ENCODE peak calls at places on chromosomes 16 and 17, in five cellular contexts. P is heart right ventricle; Q is activated CD4-positive, alpha-beta T cell treated with anti-CD3 and anti-CD28 coated beads, Interleukin-2, amount 50 U/mL, for 48 hours; Z is SK-MEL-5; A is NCI-H774. M is an unnamed sample.

GRCh38 chr17:10149573-10150399 is 48.6 kb downstream of the GAS7 start:
- DNase-seq in Z (peak), A (no peak), Q (no peak), P (no peak), M (no peak)

GRCh38 chr16:2834968-2835367 is 4.9 kb downstream of the ZG16B start:
- DNase-seq in Z (no peak), A (no peak), Q (no peak), P (no peak), M (no peak)

GRCh38 chr17:4086041-4086483 is 56.8 kb downstream of the ZZEF1 start:
- DNase-seq in Q (no peak), Z (no peak), A (no peak), P (no peak), M (no peak)

GRCh38 chr17:73976147-73976546 is 227.3 kb upstream of the RPL38 start:
- DNase-seq in Z (no peak), Q (no peak), P (no peak), A (no peak), M (no peak)

GRCh38 chr17:72516772-72517399 is 396.1 kb downstream of the SOX9 start:
- DNase-seq in Z (no peak), P (no peak), Q (no peak), A (no peak), M (no peak)

GRCh38 chr17:81471804-81472456 is 40.7 kb downstream of the ACTG1 start:
- DNase-seq in Z (peak), Q (no peak), P (no peak), A (no peak), M (peak)

GRCh38 chr17:44733753-44734152 is 25.0 kb upstream of the ADAM11 start:
- DNase-seq in Z (peak), P (no peak), A (no peak), Q (no peak), M (peak)

GRCh38 chr17:4584125-4584834 is at the start of gene SMTNL2:
- DNase-seq in Z (peak), Q (peak), A (no peak), P (peak), M (no peak)

GRCh38 chr17:75128694-75129505 is 2.6 kb downstream of the NT5C start:
- DNase-seq in Q (no peak), P (no peak), A (no peak), Z (no peak), M (no peak)

GRCh38 chr16:15830832-15831451 is 25.9 kb downstream of the MYH11 start:
- DNase-seq in A (no peak), Q (no peak), Z (no peak), P (no peak), M (no peak)

GRCh38 chr17:18219016-18219415 is 6.4 kb upstream of the LLGL1 start:
- DNase-seq in Q (no peak), P (no peak), A (no peak), Z (no peak), M (no peak)

GRCh38 chr17:75246404-75246803 is 15.0 kb downstream of the GGA3 start:
- DNase-seq in A (no peak), P (no peak), Q (no peak), Z (no peak), M (no peak)

GRCh38 chr17:7897773-7898172 is 9.2 kb downstream of the CHD3 start:
- DNase-seq in Q (no peak), A (no peak), Z (peak), P (no peak), M (peak)

GRCh38 chr17:66915204-66915611 is 49.3 kb upstream of the CACNG4 start:
- DNase-seq in Q (no peak), Z (peak), P (no peak), A (peak), M (no peak)

GRCh38 chr17:61144137-61144536 is 255.5 kb upstream of the TBX2 start:
- DNase-seq in Z (no peak), Q (no peak), P (no peak), A (no peak), M (no peak)

GRCh38 chr17:79984045-79984840 is 51.4 kb downstream of the TBC1D16 start:
- DNase-seq in P (no peak), A (no peak), Z (no peak), Q (no peak), M (no peak)

GRCh38 chr16:86529160-86529559 is 18.8 kb downstream of the FOXF1 start:
- DNase-seq in Q (no peak), Z (no peak), P (no peak), A (no peak), M (no peak)

GRCh38 chr16:85353839-85354622 is 241.8 kb upstream of the CIBAR2 start:
- DNase-seq in Z (no peak), A (no peak), P (no peak), Q (no peak), M (no peak)

GRCh38 chr17:11336290-11336995 is 95.4 kb downstream of the SHISA6 start:
- DNase-seq in A (no peak), P (no peak), Z (no peak), Q (no peak), M (no peak)

GRCh38 chr16:27976990-27977389 is 86.5 kb downstream of the GSG1L start:
- DNase-seq in Q (no peak), A (no peak), P (no peak), Z (no peak), M (no peak)

M was measured in NCI-H2227 treated with DMSO at 0.1 percent for 48 hours.